ENCODE peak calls at places on chromosomes 1 and 21, in four cellular contexts. One of them, this sample, is unnamed. For H3K4me1, the result is how much of the 10 kb centered on the place peaks cover.

GRCh38 chr1:91080650-91081049 is 58.8 kb upstream of the ZNF644 start:
- DNase-seq in GM23338: no peak
- DNase-seq in SK-N-SH: no peak
- DNase-seq in PC-3: peak
- DNase-seq in this sample: no peak

GRCh38 chr1:214707306-214708087 is 104.5 kb downstream of the CENPF start:
- DNase-seq in GM23338: no peak
- DNase-seq in SK-N-SH: no peak
- DNase-seq in PC-3: no peak
- DNase-seq in this sample: no peak

GRCh38 chr1:83900530-83900929 is 98.4 kb downstream of the TTLL7 start:
- DNase-seq in GM23338: no peak
- DNase-seq in SK-N-SH: no peak
- DNase-seq in PC-3: peak
- DNase-seq in this sample: no peak

GRCh38 chr1:227947425-227947677 is 381 bp downstream of the WNT9A start:
- DNase-seq in GM23338: no peak
- DNase-seq in SK-N-SH: no peak
- DNase-seq in PC-3: no peak
- DNase-seq in this sample: no peak

GRCh38 chr1:246795094-246795671 is 71.0 kb downstream of the SCCPDH start:
- DNase-seq in GM23338: peak
- DNase-seq in SK-N-SH: no peak
- DNase-seq in PC-3: no peak
- DNase-seq in this sample: no peak

GRCh38 chr1:24720152-24720551 is 25.1 kb upstream of the CLIC4 start:
- DNase-seq in GM23338: no peak
- DNase-seq in SK-N-SH: no peak
- DNase-seq in PC-3: peak
- DNase-seq in this sample: no peak

GRCh38 chr1:184465489-184466146 is 78.8 kb downstream of the C1orf21 start:
- DNase-seq in GM23338: peak
- DNase-seq in SK-N-SH: no peak
- DNase-seq in PC-3: no peak
- DNase-seq in this sample: no peak

GRCh38 chr21:19853709-19854575 is 1144.3 kb upstream of the NCAM2 start:
- DNase-seq in GM23338: peak
- DNase-seq in SK-N-SH: no peak
- DNase-seq in PC-3: no peak
- DNase-seq in this sample: peak

GRCh38 chr1:51867479-51868232 is 10.9 kb downstream of the NRDC start:
- DNase-seq in GM23338: no peak
- DNase-seq in SK-N-SH: no peak
- DNase-seq in PC-3: no peak
- DNase-seq in this sample: no peak

GRCh38 chr1:175000697-175001187 is 995 bp downstream of the CACYBP start:
- DNase-seq in GM23338: no peak
- DNase-seq in SK-N-SH: no peak
- DNase-seq in PC-3: no peak
- DNase-seq in this sample: peak

GRCh38 chr1:230139306-230139705 is 72.3 kb downstream of the GALNT2 start:
- DNase-seq in GM23338: no peak
- DNase-seq in SK-N-SH: no peak
- DNase-seq in PC-3: no peak
- DNase-seq in this sample: no peak

GRCh38 chr21:37074195-37074510 is 1.1 kb downstream of the TTC3 start:
- DNase-seq in GM23338: peak
- DNase-seq in SK-N-SH: peak
- DNase-seq in PC-3: peak
- DNase-seq in this sample: no peak

GRCh38 chr1:205009666-205010065 is 33.3 kb upstream of the CNTN2 start:
- DNase-seq in GM23338: no peak
- DNase-seq in SK-N-SH: no peak
- DNase-seq in PC-3: no peak
- DNase-seq in this sample: no peak

GRCh38 chr1:224061436-224061835 is 52.5 kb upstream of the FBXO28 start:
- DNase-seq in GM23338: no peak
- DNase-seq in SK-N-SH: peak
- DNase-seq in PC-3: no peak
- DNase-seq in this sample: no peak

GRCh38 chr1:26351591-26352337 is 2.2 kb downstream of the CRYBG2 start:
- DNase-seq in GM23338: no peak
- DNase-seq in SK-N-SH: no peak
- DNase-seq in PC-3: peak
- DNase-seq in this sample: no peak

GRCh38 chr1:51520700-51521248 is 1.7 kb upstream of the EPS15 start:
- DNase-seq in GM23338: no peak
- DNase-seq in SK-N-SH: no peak
- DNase-seq in PC-3: no peak
- DNase-seq in this sample: no peak

GRCh38 chr1:75794382-75794781 is 2.3 kb upstream of the MSH4 start:
- DNase-seq in GM23338: no peak
- DNase-seq in SK-N-SH: no peak
- DNase-seq in PC-3: no peak
- DNase-seq in this sample: no peak

GRCh38 chr1:159428536-159428935 is 3.5 kb upstream of the OR10J4 start:
- DNase-seq in GM23338: no peak
- DNase-seq in SK-N-SH: no peak
- DNase-seq in PC-3: no peak
- DNase-seq in this sample: no peak

GRCh38 chr1:200771625-200772555 is 33.2 kb downstream of the CAMSAP2 start:
- DNase-seq in GM23338: no peak
- DNase-seq in SK-N-SH: no peak
- DNase-seq in PC-3: peak
- DNase-seq in this sample: no peak

GRCh38 chr1:110616587-110616986 is 10.4 kb upstream of the KCNA2 start:
- DNase-seq in GM23338: no peak
- DNase-seq in SK-N-SH: no peak
- DNase-seq in PC-3: peak
- DNase-seq in this sample: peak

GRCh38 chr21:44766014-44766817 is 35.4 kb downstream of the UBE2G2 start:
- DNase-seq in GM23338: no peak
- DNase-seq in SK-N-SH: peak
- DNase-seq in PC-3: no peak
- DNase-seq in this sample: no peak

GRCh38 chr1:168136709-168137514 is at the start of gene GPR161:
- DNase-seq in GM23338: peak
- DNase-seq in SK-N-SH: peak
- DNase-seq in PC-3: peak
- DNase-seq in this sample: peak

GRCh38 chr1:72540674-72541073 is 258.3 kb upstream of the NEGR1 start:
- DNase-seq in GM23338: no peak
- DNase-seq in SK-N-SH: no peak
- DNase-seq in PC-3: no peak
- DNase-seq in this sample: no peak

GRCh38 chr1:79617777-79618176 is 611.2 kb upstream of the ADGRL4 start:
- DNase-seq in GM23338: peak
- DNase-seq in SK-N-SH: no peak
- DNase-seq in PC-3: peak
- DNase-seq in this sample: no peak

GRCh38 chr1:219298581-219299148 is 125.0 kb downstream of the LYPLAL1 start:
- DNase-seq in GM23338: no peak
- DNase-seq in SK-N-SH: no peak
- DNase-seq in PC-3: no peak
- DNase-seq in this sample: no peak

GRCh38 chr1:230321341-230321740 is 104.8 kb downstream of the PGBD5 start:
- DNase-seq in GM23338: no peak
- DNase-seq in SK-N-SH: no peak
- DNase-seq in PC-3: no peak
- DNase-seq in this sample: no peak

GRCh38 chr1:58584082-58584895 is 7.2 kb upstream of the TACSTD2 start:
- DNase-seq in GM23338: peak
- DNase-seq in SK-N-SH: no peak
- DNase-seq in PC-3: peak
- DNase-seq in this sample: peak

GRCh38 chr1:52662645-52663313 is 29.8 kb downstream of the SHISAL2A start:
- DNase-seq in GM23338: peak
- DNase-seq in SK-N-SH: peak
- DNase-seq in PC-3: peak
- DNase-seq in this sample: no peak

GRCh38 chr1:93751391-93752250 is 70.0 kb upstream of the BCAR3 start:
- DNase-seq in GM23338: no peak
- DNase-seq in SK-N-SH: no peak
- DNase-seq in PC-3: no peak
- DNase-seq in this sample: no peak

GRCh38 chr1:30462826-30463425 is 260.5 kb downstream of the MATN1 start:
- DNase-seq in GM23338: no peak
- DNase-seq in SK-N-SH: no peak
- DNase-seq in PC-3: no peak
- DNase-seq in this sample: no peak

GRCh38 chr1:231841616-231842344 is 215.2 kb downstream of the DISC1 start:
- DNase-seq in GM23338: no peak
- DNase-seq in SK-N-SH: no peak
- DNase-seq in PC-3: no peak
- DNase-seq in this sample: no peak

GRCh38 chr1:21821385-21822019 is 9.4 kb downstream of the LDLRAD2 start:
- DNase-seq in GM23338: no peak
- DNase-seq in SK-N-SH: peak
- DNase-seq in PC-3: no peak
- DNase-seq in this sample: no peak
- H3K4me2 ChIP-seq in GM23338: no peak
- H3K4me2 ChIP-seq in SK-N-SH: no peak
- H3K4me2 ChIP-seq in PC-3: no peak
- H3K4me2 ChIP-seq in this sample: no peak

GRCh38 chr1:17112496-17113236 is 6.6 kb downstream of the PADI2 start:
- DNase-seq in GM23338: no peak
- DNase-seq in SK-N-SH: no peak
- DNase-seq in PC-3: no peak
- DNase-seq in this sample: no peak
- H3K4me1 ChIP-seq in GM23338: under half
- H3K4me1 ChIP-seq in SK-N-SH: under half
- H3K4me1 ChIP-seq in PC-3: under half
- H3K4me1 ChIP-seq in this sample: under half

GRCh38 chr1:10795305-10796021 is 983 bp downstream of the CASZ1 start:
- DNase-seq in GM23338: peak
- DNase-seq in SK-N-SH: peak
- DNase-seq in PC-3: peak
- DNase-seq in this sample: no peak

GRCh38 chr1:10793129-10793651 is 3.3 kb downstream of the CASZ1 start:
- DNase-seq in GM23338: peak
- DNase-seq in SK-N-SH: no peak
- DNase-seq in PC-3: peak
- DNase-seq in this sample: no peak

GRCh38 chr1:10794724-10795304 is 1.6 kb downstream of the CASZ1 start:
- DNase-seq in GM23338: peak
- DNase-seq in SK-N-SH: peak
- DNase-seq in PC-3: peak
- DNase-seq in this sample: no peak

GRCh38 chr1:10799726-10800125 is 3.3 kb upstream of the CASZ1 start:
- DNase-seq in GM23338: no peak
- DNase-seq in SK-N-SH: no peak
- DNase-seq in PC-3: no peak
- DNase-seq in this sample: no peak

GRCh38 chr1:10796029-10796944 is at the start of gene CASZ1:
- DNase-seq in GM23338: peak
- DNase-seq in SK-N-SH: peak
- DNase-seq in PC-3: peak
- DNase-seq in this sample: no peak
- TF ChIP-seq EZH2phosphoT487 in GM23338: no peak
- TF ChIP-seq EZH2phosphoT487 in SK-N-SH: no peak
- TF ChIP-seq EZH2phosphoT487 in PC-3: no peak
- TF ChIP-seq EZH2phosphoT487 in this sample: no peak

GRCh38 chr1:88701275-88701674 is 17.2 kb downstream of the PKN2 start:
- DNase-seq in GM23338: no peak
- DNase-seq in SK-N-SH: no peak
- DNase-seq in PC-3: no peak
- DNase-seq in this sample: no peak

GRCh38 chr1:88700383-88701013 is 16.4 kb downstream of the PKN2 start:
- DNase-seq in GM23338: no peak
- DNase-seq in SK-N-SH: no peak
- DNase-seq in PC-3: no peak
- DNase-seq in this sample: no peak

GRCh38 chr1:88697503-88697902 is 13.4 kb downstream of the PKN2 start:
- DNase-seq in GM23338: no peak
- DNase-seq in SK-N-SH: no peak
- DNase-seq in PC-3: no peak
- DNase-seq in this sample: no peak

GRCh38 chr1:88698140-88698539 is 14.1 kb downstream of the PKN2 start:
- DNase-seq in GM23338: no peak
- DNase-seq in SK-N-SH: no peak
- DNase-seq in PC-3: peak
- DNase-seq in this sample: no peak

GRCh38 chr1:88698764-88699163 is 14.7 kb downstream of the PKN2 start:
- DNase-seq in GM23338: no peak
- DNase-seq in SK-N-SH: no peak
- DNase-seq in PC-3: no peak
- DNase-seq in this sample: no peak
- H3K4me2 ChIP-seq in GM23338: no peak
- H3K4me2 ChIP-seq in SK-N-SH: no peak
- H3K4me2 ChIP-seq in PC-3: no peak
- H3K4me2 ChIP-seq in this sample: no peak

GRCh38 chr1:39969048-39969447 is 14.1 kb downstream of the MFSD2A start:
- DNase-seq in GM23338: no peak
- DNase-seq in SK-N-SH: no peak
- DNase-seq in PC-3: no peak
- DNase-seq in this sample: no peak
- H3K4me1 ChIP-seq in GM23338: under half
- H3K4me1 ChIP-seq in SK-N-SH: under half
- H3K4me1 ChIP-seq in PC-3: under half
- H3K4me1 ChIP-seq in this sample: under half

DNA sequence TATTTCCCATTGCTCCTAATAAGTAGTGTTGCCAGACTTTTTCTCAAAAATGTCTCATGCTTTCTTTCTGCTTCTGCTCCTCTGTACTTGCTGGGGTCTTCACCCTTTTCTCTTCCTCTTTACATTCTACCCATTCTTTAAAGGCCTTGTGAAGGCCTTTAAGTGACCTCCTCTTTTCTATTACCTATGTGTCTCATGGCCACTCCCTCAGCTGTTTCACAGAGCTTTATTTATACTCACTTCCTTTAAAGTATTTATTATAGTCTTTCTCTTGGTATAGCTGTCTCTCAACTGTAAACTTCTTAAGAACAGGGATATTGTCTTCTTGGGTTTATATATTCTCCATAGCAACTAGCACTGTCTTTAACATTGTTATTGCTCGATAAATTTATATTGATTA is 803 bp downstream of the GOLPH3L start:
- DNase-seq in GM23338: peak
- DNase-seq in SK-N-SH: no peak
- DNase-seq in PC-3: peak
- DNase-seq in this sample: no peak
- TF ChIP-seq EZH2phosphoT487 in GM23338: no peak
- TF ChIP-seq EZH2phosphoT487 in SK-N-SH: no peak
- TF ChIP-seq EZH2phosphoT487 in PC-3: no peak
- TF ChIP-seq EZH2phosphoT487 in this sample: no peak

DNA sequence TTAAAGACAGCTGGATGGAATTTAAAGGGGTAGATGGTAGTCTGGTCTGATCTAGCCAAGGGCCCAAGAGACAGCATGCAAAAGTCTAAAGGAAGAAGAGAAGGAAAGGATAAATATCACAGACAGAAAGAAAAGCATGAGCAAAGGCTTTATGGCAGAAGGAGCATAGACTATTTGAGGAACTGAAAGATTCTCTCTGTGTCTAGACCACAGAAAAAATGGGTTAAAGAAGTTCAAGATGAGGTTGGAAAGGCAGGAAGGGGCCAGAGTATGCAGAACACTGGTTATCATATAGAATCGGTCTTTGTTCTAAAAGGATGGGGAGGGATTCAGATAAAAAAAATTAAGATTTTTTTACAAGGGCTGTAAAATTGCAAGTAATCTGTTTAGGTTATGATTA is 136.8 kb upstream of the SGIP1 start:
- DNase-seq in GM23338: no peak
- DNase-seq in SK-N-SH: no peak
- DNase-seq in PC-3: no peak
- DNase-seq in this sample: no peak
- H3K4me2 ChIP-seq in GM23338: no peak
- H3K4me2 ChIP-seq in SK-N-SH: no peak
- H3K4me2 ChIP-seq in PC-3: no peak
- H3K4me2 ChIP-seq in this sample: no peak